ENCODE peak calls at places on chromosomes 7 and 10, in five cellular contexts. O is IMR-90, I is left lung, F is testis, D is aorta. C is an unnamed sample. For H3K4me1, the result is how much of the 10 kb centered on the place peaks cover.

GRCh38 chr7:48087349-48087748 is 1.7 kb upstream of the UPP1 start:
- DNase-seq in D (no peak), O (peak), F (no peak), I (no peak), C (no peak)

GRCh38 chr10:88245974-88246511 is 337.1 kb downstream of the RNLS start:
- DNase-seq in D (no peak), F (peak), I (no peak), O (peak), C (no peak)

GRCh38 chr7:157027568-157028527 is 17.4 kb upstream of the MNX1 start:
- DNase-seq in D (peak), O (no peak), I (no peak), F (no peak), C (no peak)

GRCh38 chr10:90579602-90580242 is 278.1 kb downstream of the HTR7 start:
- DNase-seq in O (peak), F (no peak), D (no peak), I (no peak), C (no peak)

GRCh38 chr10:91088300-91089140 is 131.9 kb upstream of the PCGF5 start:
- DNase-seq in O (peak), I (no peak), F (no peak), D (no peak), C (no peak)

GRCh38 chr7:155244675-155245074 is 53.0 kb upstream of the INSIG1 start:
- DNase-seq in D (no peak), I (no peak), F (no peak), O (no peak), C (no peak)

GRCh38 chr10:17504547-17505245 is 50.3 kb upstream of the ST8SIA6 start:
- DNase-seq in D (no peak), I (no peak), F (no peak), O (peak), C (no peak)

GRCh38 chr7:143372070-143372469 is 9.1 kb upstream of the ZYX start:
- DNase-seq in F (peak), I (no peak), D (peak), O (no peak), C (peak)

GRCh38 chr7:142319970-142320369 is 62.1 kb upstream of the PRSS58 start:
- DNase-seq in F (no peak), I (no peak), O (no peak), D (no peak), C (no peak)

GRCh38 chr10:31759124-31759798 is 169.4 kb downstream of the ARHGAP12 start:
- DNase-seq in O (no peak), F (no peak), D (peak), I (peak), C (peak)

GRCh38 chr10:12181065-12181775 is 14.5 kb downstream of the NUDT5 start:
- DNase-seq in F (no peak), I (peak), D (no peak), O (no peak), C (no peak)

GRCh38 chr10:97690138-97690537 is 3.1 kb upstream of the AVPI1 start:
- DNase-seq in O (no peak), I (no peak), D (no peak), F (no peak), C (no peak)

GRCh38 chr10:72691470-72692056 is 380 bp upstream of the MCU start:
- DNase-seq in I (no peak), D (no peak), F (no peak), O (peak), C (no peak)

GRCh38 chr10:36173364-36173763 is 531.3 kb upstream of the FZD8 start:
- DNase-seq in D (no peak), I (no peak), O (no peak), F (no peak), C (no peak)

GRCh38 chr10:14549496-14549895 is 218.8 kb upstream of the FRMD4A start:
- DNase-seq in F (no peak), I (no peak), O (peak), D (no peak), C (no peak)

GRCh38 chr7:50869108-50869716 is 86.5 kb upstream of the GRB10 start:
- DNase-seq in F (peak), I (no peak), D (no peak), O (peak), C (no peak)

GRCh38 chr7:47379629-47380324 is 202.1 kb downstream of the TNS3 start:
- DNase-seq in I (peak), D (peak), O (peak), F (peak), C (peak)

GRCh38 chr7:25720427-25720826 is 431.6 kb upstream of the NFE2L3 start:
- DNase-seq in D (no peak), I (no peak), F (peak), O (peak), C (no peak)

GRCh38 chr10:100007239-100008141 is 2.3 kb downstream of the DNMBP start:
- DNase-seq in I (no peak), O (no peak), D (no peak), F (no peak), C (no peak)

GRCh38 chr10:128525936-128526335 is 399.7 kb upstream of the MKI67 start:
- DNase-seq in D (no peak), O (no peak), F (no peak), I (no peak), C (no peak)

GRCh38 chr10:36534471-36535002 is 590.9 kb upstream of the ANKRD30A start:
- DNase-seq in D (no peak), F (no peak), O (peak), I (no peak), C (no peak)

GRCh38 chr7:80542398-80542797 is 30.5 kb upstream of the GNAT3 start:
- DNase-seq in D (no peak), O (peak), F (no peak), I (no peak), C (no peak)

GRCh38 chr7:100949227-100949930 is at the start of gene MUC3A:
- DNase-seq in I (no peak), O (no peak), D (no peak), F (no peak), C (no peak)

GRCh38 chr10:131155903-131156285 is 155.6 kb downstream of the TCERG1L start:
- DNase-seq in F (no peak), D (peak), O (no peak), I (no peak), C (no peak)

GRCh38 chr10:36066102-36066501 is 424.0 kb upstream of the FZD8 start:
- DNase-seq in D (no peak), F (no peak), O (no peak), I (no peak), C (no peak)

GRCh38 chr7:464177-464711 is 55.4 kb downstream of the PDGFA start:
- DNase-seq in I (no peak), F (peak), D (peak), O (no peak), C (no peak)

GRCh38 chr7:107353701-107354100 is 116.2 kb upstream of the GPR22 start:
- DNase-seq in O (peak), D (no peak), F (no peak), I (no peak), C (no peak)

GRCh38 chr10:116197961-116198360 is 75.0 kb downstream of the GFRA1 start:
- DNase-seq in I (no peak), D (no peak), F (no peak), O (no peak), C (no peak)

GRCh38 chr10:116201670-116202430 is 71.2 kb downstream of the GFRA1 start:
- DNase-seq in F (no peak), I (no peak), D (no peak), O (no peak), C (no peak)

GRCh38 chr10:116195583-116195982 is 77.4 kb downstream of the GFRA1 start:
- DNase-seq in F (no peak), O (no peak), D (no peak), I (no peak), C (no peak)

GRCh38 chr10:116198636-116199035 is 74.4 kb downstream of the GFRA1 start:
- DNase-seq in D (no peak), F (no peak), I (no peak), O (no peak), C (no peak)

GRCh38 chr10:116201011-116201410 is 72.0 kb downstream of the GFRA1 start:
- DNase-seq in F (no peak), D (no peak), I (no peak), O (peak), C (no peak)
- H3K4me1 ChIP-seq in F (under half), D (under half), I (under half), O (under half), C (under half)

DNA sequence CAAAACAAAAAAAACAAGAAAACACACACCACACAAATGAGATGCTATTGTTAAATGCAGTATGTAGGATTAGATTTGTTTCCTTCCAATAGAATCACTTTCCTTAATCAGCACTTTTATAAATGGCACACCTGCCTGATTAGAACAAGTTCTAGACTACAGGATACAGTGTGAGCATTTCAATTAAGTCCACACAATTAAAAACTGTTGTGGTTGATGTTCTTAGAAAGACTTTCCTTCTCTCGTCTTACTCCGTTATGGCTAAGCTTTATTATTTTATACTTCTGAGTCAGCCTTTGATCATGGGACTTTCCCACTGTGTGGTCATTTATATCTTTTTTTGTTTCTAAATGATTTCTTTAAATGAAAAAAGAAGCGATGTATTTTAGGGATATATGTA is 123.0 kb downstream of the KAT6B start:
- DNase-seq in O (peak), I (no peak), F (no peak), D (no peak), C (no peak)
- H3K4me1 ChIP-seq in O (under half), I (under half), F (under half), D (under half), C (under half)

DNA sequence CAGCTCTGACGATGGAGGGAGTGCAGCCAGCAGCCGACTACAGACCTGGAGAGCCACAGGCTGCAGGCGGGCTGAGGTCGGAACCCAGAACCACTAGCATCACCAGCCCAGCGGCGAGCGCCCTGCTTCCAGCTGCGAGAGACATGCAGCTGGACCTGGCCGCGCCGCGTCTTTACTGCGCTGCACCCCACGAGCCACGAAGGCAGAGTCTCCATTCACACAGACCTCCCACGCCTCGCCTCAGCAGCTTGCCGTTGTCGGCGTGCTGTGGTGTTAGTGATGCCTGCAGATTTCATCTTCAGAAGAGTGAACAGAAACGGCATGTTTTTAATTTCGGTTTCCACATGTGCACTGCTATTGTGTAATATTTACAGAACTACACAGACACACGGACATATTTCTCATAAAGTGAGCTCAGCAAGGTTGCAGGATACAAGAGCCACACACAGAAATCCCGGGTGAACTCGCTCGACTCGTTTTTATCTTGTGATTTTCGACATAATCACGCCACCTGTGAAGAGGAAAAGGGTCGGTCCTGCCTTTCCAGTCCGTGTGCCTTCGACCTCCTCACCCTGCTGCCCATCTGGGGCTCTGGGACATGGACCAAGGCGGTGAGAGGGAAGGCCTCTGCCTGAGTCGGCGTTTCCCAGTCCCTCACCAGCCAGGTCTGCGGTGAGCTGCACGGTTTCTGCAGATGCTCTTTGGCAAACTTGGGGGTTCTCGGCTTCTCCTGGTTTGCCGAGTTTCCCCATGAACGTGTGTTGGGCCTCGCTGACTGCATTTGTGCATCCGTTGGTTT is 252.2 kb downstream of the ELFN1 start:
- DNase-seq in I (peak), D (no peak), O (peak), F (no peak), C (peak)
- H3K4me1 ChIP-seq in I (under half), D (under half), O (under half), F (under half), C (under half)

DNA sequence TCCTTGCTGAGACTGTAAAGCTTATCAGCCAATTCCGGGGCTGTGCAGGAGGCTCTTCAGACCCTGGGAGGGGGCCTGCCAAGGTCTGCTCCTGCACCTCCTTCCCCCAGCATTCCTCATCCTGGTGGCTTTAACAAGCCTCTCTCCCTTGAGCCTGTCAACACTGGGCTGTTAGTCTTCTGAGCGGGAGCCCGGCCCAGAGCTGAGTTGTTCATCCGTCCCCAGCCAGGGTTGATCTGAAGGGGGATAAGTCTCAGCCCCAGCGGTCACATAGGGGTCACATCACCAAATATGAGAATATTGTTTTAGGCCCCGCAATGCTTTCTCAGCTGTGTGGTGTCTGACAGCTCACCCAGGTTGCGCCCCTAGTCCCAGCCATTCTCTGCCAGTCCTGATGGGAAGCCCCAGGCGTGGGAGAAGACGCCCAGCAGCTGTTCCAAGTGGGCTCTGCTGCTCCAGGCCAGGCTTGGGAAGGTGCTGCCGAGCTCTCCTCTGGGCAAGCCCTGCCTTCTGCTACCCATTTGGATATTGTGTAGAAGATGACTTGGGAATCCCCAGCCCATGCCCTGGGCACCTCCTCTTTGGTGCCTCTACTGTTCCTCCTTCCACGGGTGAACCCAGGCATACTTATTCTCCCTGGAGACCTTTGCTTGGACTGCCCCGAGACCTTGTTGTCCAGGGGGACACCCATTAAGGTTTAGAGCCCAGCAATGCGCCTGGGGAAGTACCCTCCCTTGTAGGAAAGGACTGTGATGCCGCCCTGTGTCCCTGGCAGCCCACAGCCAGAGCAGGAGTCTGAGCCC is 23.5 kb upstream of the TRIM8 start:
- DNase-seq in D (peak), F (no peak), O (peak), I (peak), C (peak)
- H3K4me1 ChIP-seq in D (under half), F (under half), O (under half), I (under half), C (under half)

GRCh38 chr7:2500701-2501100 is 18.9 kb upstream of the LFNG start:
- DNase-seq in O (no peak), D (no peak), F (no peak), I (no peak), C (no peak)
- H3K4me1 ChIP-seq in O (under half), D (under half), F (under half), I (under half), C (under half)

GRCh38 chr10:74855027-74855426 is 28.6 kb downstream of the KAT6B start:
- DNase-seq in F (peak), O (no peak), D (no peak), I (no peak), C (peak)
- H3K4me1 ChIP-seq in F (under half), O (under half), D (under half), I (under half), C (under half)

GRCh38 chr7:112986256-112987031 is 100.2 kb downstream of the GPR85 start:
- DNase-seq in O (peak), D (no peak), F (no peak), I (no peak), C (no peak)
- H3K4me1 ChIP-seq in O (under half), D (under half), F (under half), I (under half), C (under half)

GRCh38 chr10:50619171-50619570 is 4.6 kb downstream of the SGMS1 start:
- DNase-seq in D (no peak), F (no peak), O (no peak), I (no peak), C (no peak)
- H3K4me1 ChIP-seq in D (under half), F (under half), O (under half), I (under half), C (under half)

GRCh38 chr7:151091431-151091830 is 5.2 kb downstream of the AGAP3 start:
- DNase-seq in O (no peak), D (no peak), F (no peak), I (no peak), C (peak)

GRCh38 chr7:151089893-151090730 is 3.8 kb downstream of the AGAP3 start:
- DNase-seq in D (no peak), O (no peak), I (peak), F (no peak), C (peak)

GRCh38 chr7:151088856-151089699 is 2.8 kb downstream of the AGAP3 start:
- DNase-seq in O (peak), D (peak), F (peak), I (peak), C (peak)

GRCh38 chr7:151091988-151092387 is 5.7 kb downstream of the AGAP3 start:
- DNase-seq in I (no peak), D (no peak), O (no peak), F (no peak), C (peak)

DNA sequence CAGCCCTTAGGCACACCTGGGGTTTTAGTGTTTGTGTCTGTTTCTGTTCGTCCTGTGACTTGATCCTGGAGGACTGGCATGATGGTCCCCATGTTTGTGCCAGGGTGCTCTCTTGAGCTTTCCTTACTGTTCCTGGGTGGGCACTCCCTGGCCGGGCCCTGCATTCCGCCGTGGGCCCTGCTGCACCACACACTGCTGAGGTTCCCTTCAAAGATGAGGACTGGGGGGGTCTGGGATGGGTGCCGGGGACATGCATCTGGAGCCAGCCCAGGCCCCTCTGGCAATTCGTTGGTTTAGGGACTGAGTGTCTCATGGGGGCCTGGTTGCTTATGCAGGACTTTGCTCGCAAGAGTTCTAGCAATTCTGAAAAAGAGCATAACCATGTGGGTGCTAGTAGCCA is 4.7 kb downstream of the AGAP3 start:
- DNase-seq in F (no peak), O (no peak), I (no peak), D (no peak), C (no peak)
- H3K4me1 ChIP-seq in F (under half), O (under half), I (under half), D (under half), C (under half)